ENCODE peak calls at places on chromosome 6, in ten cellular contexts. H is fibroblast of pulmonary artery; M is GM23248; Q is heart right ventricle; Y is activated T-helper 9 cell treated with anti-CD3 and anti-CD28 coated beads, Interleukin-2, amount 50 U/mL, for 16 hours; O is GM13976; P is body of pancreas; L is bronchial epithelial cell; F is Ammon's horn; X is Caki2. N is an unnamed sample.

GRCh38 chr6:134512946-134513345 is 195.0 kb upstream of the SGK1 start:
- DNase-seq in H (peak), M (peak), Q (peak), Y (no peak), O (no peak), P (no peak), L (no peak), F (peak), X (no peak), N (no peak)

GRCh38 chr6:116451916-116452315 is 9.3 kb upstream of the CALHM6 start:
- DNase-seq in H (no peak), M (no peak), Q (no peak), Y (no peak), O (no peak), P (no peak), L (peak), F (no peak), X (no peak), N (no peak)

GRCh38 chr6:96990462-96990861 is 65.9 kb downstream of the KLHL32 start:
- DNase-seq in H (no peak), M (no peak), Q (no peak), Y (no peak), O (no peak), P (no peak), L (no peak), F (peak), X (no peak), N (no peak)

GRCh38 chr6:71012871-71013456 is 56.1 kb upstream of the B3GAT2 start:
- DNase-seq in H (peak), M (peak), Q (peak), Y (no peak), O (peak), P (no peak), L (peak), F (peak), X (peak), N (no peak)

GRCh38 chr6:41451515-41452163 is 94.5 kb upstream of the FOXP4 start:
- DNase-seq in H (no peak), M (peak), Q (peak), Y (no peak), O (no peak), P (no peak), L (no peak), F (peak), X (no peak), N (no peak)

GRCh38 chr6:122476131-122476530 is 4.5 kb upstream of the SERINC1 start:
- DNase-seq in H (peak), M (peak), Q (no peak), Y (no peak), O (peak), P (no peak), L (peak), F (no peak), X (no peak), N (no peak)

GRCh38 chr6:68738039-68738438 is 103.0 kb downstream of the ADGRB3 start:
- DNase-seq in H (no peak), M (no peak), Q (no peak), Y (no peak), O (no peak), P (no peak), L (no peak), F (no peak), X (no peak), N (no peak)

GRCh38 chr6:26211963-26212362 is 124.7 kb downstream of the HFE start:
- DNase-seq in H (no peak), M (no peak), Q (no peak), Y (no peak), O (peak), P (no peak), L (no peak), F (no peak), X (no peak), N (no peak)

GRCh38 chr6:1394591-1395463 is 5.5 kb downstream of the FOXF2 start:
- DNase-seq in H (no peak), M (no peak), Q (no peak), Y (no peak), O (no peak), P (no peak), L (no peak), F (no peak), X (no peak), N (no peak)

GRCh38 chr6:138785980-138786379 is 9.9 kb upstream of the ECT2L start:
- DNase-seq in H (no peak), M (no peak), Q (peak), Y (no peak), O (no peak), P (no peak), L (no peak), F (peak), X (no peak), N (no peak)

GRCh38 chr6:116190550-116190949 is 63.3 kb downstream of the TSPYL4 start:
- DNase-seq in H (peak), M (peak), Q (no peak), Y (no peak), O (no peak), P (no peak), L (no peak), F (no peak), X (no peak), N (no peak)

GRCh38 chr6:13217206-13217905 is 111.0 kb downstream of the TBC1D7 start:
- DNase-seq in H (peak), M (peak), Q (no peak), Y (no peak), O (no peak), P (no peak), L (peak), F (no peak), X (no peak), N (no peak)

GRCh38 chr6:164347455-164347854 is 932.9 kb downstream of the QKI start:
- DNase-seq in H (no peak), M (no peak), Q (no peak), Y (no peak), O (no peak), P (no peak), L (no peak), F (no peak), X (no peak), N (no peak)

GRCh38 chr6:29414588-29414987 is at the start of gene OR12D1:
- DNase-seq in H (no peak), M (no peak), Q (no peak), Y (no peak), O (no peak), P (no peak), L (peak), F (no peak), X (peak), N (no peak)

GRCh38 chr6:125014157-125014957 is 52.1 kb downstream of the RNF217 start:
- DNase-seq in H (peak), M (peak), Q (no peak), Y (no peak), O (no peak), P (no peak), L (peak), F (no peak), X (no peak), N (no peak)

GRCh38 chr6:71408966-71409723 is 120.5 kb downstream of the OGFRL1 start:
- DNase-seq in H (no peak), M (peak), Q (no peak), Y (no peak), O (no peak), P (no peak), L (peak), F (no peak), X (no peak), N (no peak)

GRCh38 chr6:42017021-42017643 is 33.2 kb upstream of the TAF8 start:
- DNase-seq in H (peak), M (peak), Q (no peak), Y (no peak), O (no peak), P (no peak), L (peak), F (no peak), X (peak), N (no peak)

GRCh38 chr6:11538049-11538798 is 675 bp downstream of the TMEM170B start:
- DNase-seq in H (no peak), M (peak), Q (peak), Y (peak), O (peak), P (peak), L (no peak), F (peak), X (no peak), N (peak)

GRCh38 chr6:88220493-88220892 is 54.3 kb upstream of the CNR1 start:
- DNase-seq in H (peak), M (peak), Q (no peak), Y (no peak), O (peak), P (no peak), L (peak), F (no peak), X (peak), N (no peak)

GRCh38 chr6:108145639-108146038 is 20.2 kb upstream of the NR2E1 start:
- DNase-seq in H (no peak), M (no peak), Q (no peak), Y (no peak), O (no peak), P (no peak), L (no peak), F (no peak), X (no peak), N (no peak)

GRCh38 chr6:129671442-129672344 is 38.3 kb downstream of the ARHGAP18 start:
- DNase-seq in H (no peak), M (no peak), Q (no peak), Y (peak), O (peak), P (no peak), L (no peak), F (peak), X (no peak), N (no peak)

GRCh38 chr6:83889625-83890024 is 30.1 kb downstream of the CYB5R4 start:
- DNase-seq in H (no peak), M (no peak), Q (no peak), Y (no peak), O (no peak), P (no peak), L (no peak), F (no peak), X (no peak), N (no peak)

GRCh38 chr6:30942338-30943060 is 1.7 kb downstream of the MUCL3 start:
- DNase-seq in H (peak), M (peak), Q (peak), Y (no peak), O (no peak), P (peak), L (peak), F (no peak), X (peak), N (no peak)

GRCh38 chr6:111342913-111343312 is 140.1 kb downstream of the REV3L start:
- DNase-seq in H (peak), M (no peak), Q (no peak), Y (no peak), O (no peak), P (no peak), L (peak), F (no peak), X (no peak), N (no peak)

GRCh38 chr6:52503853-52504777 is 72.7 kb downstream of the TRAM2 start:
- DNase-seq in H (peak), M (peak), Q (peak), Y (no peak), O (peak), P (peak), L (peak), F (peak), X (peak), N (no peak)

GRCh38 chr6:157089851-157090250 is 233.5 kb downstream of the TMEM242 start:
- DNase-seq in H (no peak), M (peak), Q (no peak), Y (no peak), O (no peak), P (no peak), L (no peak), F (no peak), X (no peak), N (no peak)

GRCh38 chr6:111382476-111383294 is 100.3 kb downstream of the REV3L start:
- DNase-seq in H (no peak), M (no peak), Q (peak), Y (no peak), O (no peak), P (no peak), L (no peak), F (peak), X (no peak), N (no peak)

GRCh38 chr6:136962661-136963060 is 40.6 kb downstream of the SLC35D3 start:
- DNase-seq in H (peak), M (no peak), Q (peak), Y (no peak), O (no peak), P (no peak), L (no peak), F (peak), X (no peak), N (no peak)

GRCh38 chr6:10610289-10610688 is 84.1 kb downstream of the C6orf52 start:
- DNase-seq in H (no peak), M (peak), Q (peak), Y (no peak), O (no peak), P (no peak), L (no peak), F (no peak), X (no peak), N (no peak)

GRCh38 chr6:137950581-137950980 is 83.5 kb downstream of the TNFAIP3 start:
- DNase-seq in H (no peak), M (no peak), Q (no peak), Y (no peak), O (no peak), P (no peak), L (no peak), F (no peak), X (no peak), N (no peak)

GRCh38 chr6:127550403-127550802 is 26.6 kb upstream of the C6orf58 start:
- DNase-seq in H (peak), M (peak), Q (no peak), Y (no peak), O (no peak), P (no peak), L (peak), F (no peak), X (peak), N (no peak)

GRCh38 chr6:134539865-134540323 is 222.0 kb upstream of the SGK1 start:
- DNase-seq in H (peak), M (no peak), Q (peak), Y (no peak), O (no peak), P (no peak), L (no peak), F (peak), X (no peak), N (no peak)

GRCh38 chr6:109351231-109352132 is 30.8 kb downstream of the CD164 start:
- DNase-seq in H (peak), M (peak), Q (no peak), Y (no peak), O (no peak), P (no peak), L (peak), F (no peak), X (no peak), N (no peak)

GRCh38 chr6:147566244-147566898 is 57.9 kb downstream of the SAMD5 start:
- DNase-seq in H (no peak), M (no peak), Q (no peak), Y (no peak), O (no peak), P (no peak), L (no peak), F (no peak), X (no peak), N (no peak)

N was measured in cortex of kidney.